ENCODE peak calls at places on chromosome 5, in five cellular contexts. One of them, this sample, is unnamed.

GRCh38 chr5:141430332-141431113 is at the start of gene PCDHGA12:
- DNase-seq in RWPE1: peak
- DNase-seq in heart right ventricle: peak
- DNase-seq in A549: peak
- DNase-seq in gastrocnemius medialis: peak
- DNase-seq in this sample: no peak

GRCh38 chr5:163731256-163731655 is 225.8 kb downstream of the MAT2B start:
- DNase-seq in gastrocnemius medialis: no peak
- DNase-seq in RWPE1: no peak
- DNase-seq in A549: no peak
- DNase-seq in heart right ventricle: no peak
- DNase-seq in this sample: no peak

GRCh38 chr5:137304227-137304874 is 194.8 kb downstream of the SPOCK1 start:
- DNase-seq in gastrocnemius medialis: peak
- DNase-seq in A549: no peak
- DNase-seq in RWPE1: no peak
- DNase-seq in heart right ventricle: peak
- DNase-seq in this sample: no peak

GRCh38 chr5:134153241-134153640 is 23.5 kb downstream of the SKP1 start:
- DNase-seq in heart right ventricle: no peak
- DNase-seq in RWPE1: no peak
- DNase-seq in gastrocnemius medialis: no peak
- DNase-seq in A549: no peak
- DNase-seq in this sample: no peak

GRCh38 chr5:139642891-139643871 is 5.0 kb upstream of the CXXC5 start:
- DNase-seq in heart right ventricle: peak
- DNase-seq in A549: peak
- DNase-seq in gastrocnemius medialis: no peak
- DNase-seq in RWPE1: no peak
- DNase-seq in this sample: no peak

GRCh38 chr5:139014726-139015125 is 139.6 kb upstream of the LRRTM2 start:
- DNase-seq in A549: peak
- DNase-seq in gastrocnemius medialis: no peak
- DNase-seq in RWPE1: peak
- DNase-seq in heart right ventricle: no peak
- DNase-seq in this sample: no peak

GRCh38 chr5:96282020-96282419 is 151.0 kb downstream of the PCSK1 start:
- DNase-seq in gastrocnemius medialis: no peak
- DNase-seq in heart right ventricle: no peak
- DNase-seq in RWPE1: no peak
- DNase-seq in A549: no peak
- DNase-seq in this sample: no peak

GRCh38 chr5:165834922-165835321 is 2329.5 kb downstream of the MAT2B start:
- DNase-seq in heart right ventricle: no peak
- DNase-seq in RWPE1: no peak
- DNase-seq in A549: no peak
- DNase-seq in gastrocnemius medialis: no peak
- DNase-seq in this sample: no peak

GRCh38 chr5:159096555-159097460 is 2.9 kb downstream of the EBF1 start:
- DNase-seq in RWPE1: no peak
- DNase-seq in heart right ventricle: no peak
- DNase-seq in gastrocnemius medialis: no peak
- DNase-seq in A549: no peak
- DNase-seq in this sample: no peak

GRCh38 chr5:98977723-98978122 is 48.9 kb upstream of the CHD1 start:
- DNase-seq in A549: no peak
- DNase-seq in heart right ventricle: no peak
- DNase-seq in gastrocnemius medialis: no peak
- DNase-seq in RWPE1: peak
- DNase-seq in this sample: no peak

GRCh38 chr5:135462304-135462703 is 10.2 kb upstream of the TIFAB start:
- DNase-seq in RWPE1: peak
- DNase-seq in gastrocnemius medialis: no peak
- DNase-seq in heart right ventricle: no peak
- DNase-seq in A549: peak
- DNase-seq in this sample: no peak

GRCh38 chr5:60488466-60489130 is 211.4 kb downstream of the DEPDC1B start:
- DNase-seq in RWPE1: peak
- DNase-seq in A549: no peak
- DNase-seq in heart right ventricle: no peak
- DNase-seq in gastrocnemius medialis: no peak
- DNase-seq in this sample: no peak

GRCh38 chr5:116553366-116553765 is 21.3 kb downstream of the SEMA6A start:
- DNase-seq in gastrocnemius medialis: no peak
- DNase-seq in A549: no peak
- DNase-seq in heart right ventricle: no peak
- DNase-seq in RWPE1: no peak
- DNase-seq in this sample: peak

GRCh38 chr5:137573376-137573775 is 74.2 kb upstream of the SPOCK1 start:
- DNase-seq in heart right ventricle: no peak
- DNase-seq in A549: no peak
- DNase-seq in RWPE1: no peak
- DNase-seq in gastrocnemius medialis: no peak
- DNase-seq in this sample: no peak

GRCh38 chr5:122093415-122093814 is 15.4 kb upstream of the LOX start:
- DNase-seq in heart right ventricle: no peak
- DNase-seq in RWPE1: no peak
- DNase-seq in gastrocnemius medialis: no peak
- DNase-seq in A549: no peak
- DNase-seq in this sample: no peak

GRCh38 chr5:42715791-42716190 is 40.8 kb upstream of the CCDC152 start:
- DNase-seq in gastrocnemius medialis: no peak
- DNase-seq in RWPE1: no peak
- DNase-seq in A549: no peak
- DNase-seq in heart right ventricle: no peak
- DNase-seq in this sample: no peak

GRCh38 chr5:109479260-109479860 is 69.6 kb upstream of the PJA2 start:
- DNase-seq in gastrocnemius medialis: no peak
- DNase-seq in RWPE1: no peak
- DNase-seq in heart right ventricle: no peak
- DNase-seq in A549: peak
- DNase-seq in this sample: no peak

GRCh38 chr5:821504-821903 is 29.3 kb downstream of the ZDHHC11 start:
- DNase-seq in RWPE1: no peak
- DNase-seq in A549: no peak
- DNase-seq in gastrocnemius medialis: no peak
- DNase-seq in heart right ventricle: no peak
- DNase-seq in this sample: no peak

GRCh38 chr5:181224390-181225234 is 1.5 kb downstream of the TRIM41 start:
- DNase-seq in RWPE1: no peak
- DNase-seq in heart right ventricle: no peak
- DNase-seq in A549: no peak
- DNase-seq in gastrocnemius medialis: no peak
- DNase-seq in this sample: no peak

GRCh38 chr5:1036504-1037122 is 28.0 kb downstream of the NKD2 start:
- DNase-seq in A549: no peak
- DNase-seq in RWPE1: no peak
- DNase-seq in gastrocnemius medialis: no peak
- DNase-seq in heart right ventricle: no peak
- DNase-seq in this sample: no peak

GRCh38 chr5:43772601-43773031 is 169.6 kb downstream of the NNT start:
- DNase-seq in heart right ventricle: no peak
- DNase-seq in A549: peak
- DNase-seq in RWPE1: peak
- DNase-seq in gastrocnemius medialis: no peak
- DNase-seq in this sample: no peak

GRCh38 chr5:173331956-173332479 is 3.8 kb upstream of the STC2 start:
- DNase-seq in RWPE1: peak
- DNase-seq in A549: peak
- DNase-seq in gastrocnemius medialis: peak
- DNase-seq in heart right ventricle: peak
- DNase-seq in this sample: peak

GRCh38 chr5:155728146-155728856 is 598.7 kb upstream of the SGCD start:
- DNase-seq in RWPE1: peak
- DNase-seq in A549: peak
- DNase-seq in gastrocnemius medialis: peak
- DNase-seq in heart right ventricle: peak
- DNase-seq in this sample: peak

GRCh38 chr5:37710965-37711364 is 128.9 kb downstream of the GDNF start:
- DNase-seq in heart right ventricle: no peak
- DNase-seq in A549: no peak
- DNase-seq in RWPE1: no peak
- DNase-seq in gastrocnemius medialis: no peak
- DNase-seq in this sample: no peak

GRCh38 chr5:95759634-95760033 is 28.5 kb downstream of the RHOBTB3 start:
- DNase-seq in gastrocnemius medialis: no peak
- DNase-seq in A549: peak
- DNase-seq in RWPE1: no peak
- DNase-seq in heart right ventricle: no peak
- DNase-seq in this sample: no peak

GRCh38 chr5:65883461-65883860 is 42.9 kb upstream of the ERBIN start:
- DNase-seq in heart right ventricle: no peak
- DNase-seq in A549: no peak
- DNase-seq in gastrocnemius medialis: no peak
- DNase-seq in RWPE1: no peak
- DNase-seq in this sample: no peak

GRCh38 chr5:91486638-91487037 is 103.5 kb upstream of the ARRDC3 start:
- DNase-seq in gastrocnemius medialis: no peak
- DNase-seq in RWPE1: peak
- DNase-seq in heart right ventricle: no peak
- DNase-seq in A549: peak
- DNase-seq in this sample: no peak

GRCh38 chr5:134547579-134547978 is 22.1 kb downstream of the JADE2 start:
- DNase-seq in heart right ventricle: no peak
- DNase-seq in A549: no peak
- DNase-seq in RWPE1: peak
- DNase-seq in gastrocnemius medialis: peak
- DNase-seq in this sample: no peak

GRCh38 chr5:108659531-108659930 is 88.2 kb upstream of the FER start:
- DNase-seq in heart right ventricle: no peak
- DNase-seq in A549: no peak
- DNase-seq in RWPE1: no peak
- DNase-seq in gastrocnemius medialis: no peak
- DNase-seq in this sample: no peak

GRCh38 chr5:20574576-20574975 is 586.6 kb upstream of the CDH18 start:
- DNase-seq in gastrocnemius medialis: no peak
- DNase-seq in RWPE1: no peak
- DNase-seq in heart right ventricle: no peak
- DNase-seq in A549: no peak
- DNase-seq in this sample: no peak

GRCh38 chr5:88172847-88173758 is 95.5 kb downstream of the TMEM161B start:
- DNase-seq in RWPE1: no peak
- DNase-seq in gastrocnemius medialis: no peak
- DNase-seq in A549: no peak
- DNase-seq in heart right ventricle: no peak
- DNase-seq in this sample: no peak

GRCh38 chr5:102511666-102512065 is 12.9 kb upstream of the SLCO6A1 start:
- DNase-seq in gastrocnemius medialis: peak
- DNase-seq in A549: no peak
- DNase-seq in heart right ventricle: peak
- DNase-seq in RWPE1: no peak
- DNase-seq in this sample: peak

GRCh38 chr5:127665641-127666040 is 16.8 kb downstream of the CTXN3 start:
- DNase-seq in gastrocnemius medialis: no peak
- DNase-seq in heart right ventricle: no peak
- DNase-seq in A549: no peak
- DNase-seq in RWPE1: no peak
- DNase-seq in this sample: no peak

GRCh38 chr5:13250450-13251291 is 693.8 kb downstream of the DNAH5 start:
- DNase-seq in A549: peak
- DNase-seq in gastrocnemius medialis: no peak
- DNase-seq in heart right ventricle: no peak
- DNase-seq in RWPE1: peak
- DNase-seq in this sample: no peak

GRCh38 chr5:83494102-83494620 is 22.6 kb downstream of the VCAN start:
- DNase-seq in heart right ventricle: no peak
- DNase-seq in gastrocnemius medialis: no peak
- DNase-seq in RWPE1: no peak
- DNase-seq in A549: no peak
- DNase-seq in this sample: no peak

GRCh38 chr5:56816546-56817081 is 1.3 kb downstream of the MAP3K1 start:
- DNase-seq in gastrocnemius medialis: peak
- DNase-seq in heart right ventricle: peak
- DNase-seq in A549: peak
- DNase-seq in RWPE1: peak
- DNase-seq in this sample: peak

GRCh38 chr5:150778517-150779396 is at the start of gene SMIM3:
- DNase-seq in heart right ventricle: peak
- DNase-seq in RWPE1: peak
- DNase-seq in A549: peak
- DNase-seq in gastrocnemius medialis: peak
- DNase-seq in this sample: peak

DNA sequence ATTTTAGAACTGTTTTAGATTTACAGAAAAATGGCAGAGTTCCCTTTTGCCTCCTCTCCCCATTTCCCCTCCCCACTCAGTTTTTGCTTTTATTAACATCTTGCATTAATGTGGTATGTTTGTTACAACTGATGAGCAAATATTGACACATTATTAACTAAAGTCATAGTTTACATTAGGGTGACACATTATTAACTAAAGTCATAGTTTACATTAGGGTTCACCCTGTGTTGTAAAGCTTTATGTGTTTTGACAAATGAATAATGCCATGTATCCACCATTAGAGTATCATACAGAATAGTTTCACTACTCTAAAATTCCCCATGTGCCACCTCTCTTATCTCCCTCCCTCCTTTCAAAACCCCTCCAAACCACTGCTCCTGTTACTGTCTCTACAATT is 262.5 kb downstream of the NPR3 start:
- DNase-seq in gastrocnemius medialis: no peak
- DNase-seq in RWPE1: no peak
- DNase-seq in heart right ventricle: no peak
- DNase-seq in A549: no peak
- DNase-seq in this sample: no peak
- H3K27ac ChIP-seq in gastrocnemius medialis: no peak
- H3K27ac ChIP-seq in RWPE1: no peak
- H3K27ac ChIP-seq in heart right ventricle: no peak
- H3K27ac ChIP-seq in A549: no peak
- H3K27ac ChIP-seq in this sample: no peak

DNA sequence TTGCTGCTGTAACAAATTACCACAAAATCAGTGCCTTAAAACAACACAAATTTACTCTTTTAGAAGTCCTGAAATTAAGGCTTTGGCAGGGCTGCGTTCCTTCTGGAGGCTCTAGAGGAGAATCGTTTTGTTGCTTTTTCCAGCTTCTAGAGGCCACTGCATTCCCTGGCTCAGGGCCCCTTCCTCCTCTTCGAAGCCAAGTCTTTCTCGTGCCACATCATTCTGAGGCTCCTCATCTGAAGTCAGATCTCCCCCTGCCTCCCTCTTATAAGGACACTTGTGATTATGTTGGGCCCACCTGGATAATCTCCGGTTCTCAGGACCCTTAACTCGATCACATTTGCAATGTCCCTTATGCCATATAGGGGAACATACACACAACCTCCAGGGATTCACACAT is 48.0 kb downstream of the SLC22A5 start:
- DNase-seq in A549: no peak
- DNase-seq in gastrocnemius medialis: no peak
- DNase-seq in RWPE1: no peak
- DNase-seq in heart right ventricle: no peak
- DNase-seq in this sample: no peak
- H3K27ac ChIP-seq in A549: no peak
- H3K27ac ChIP-seq in gastrocnemius medialis: peak
- H3K27ac ChIP-seq in RWPE1: peak
- H3K27ac ChIP-seq in heart right ventricle: peak
- H3K27ac ChIP-seq in this sample: peak

GRCh38 chr5:17411436-17411835 is 86.6 kb upstream of the TAF11L2 start:
- DNase-seq in heart right ventricle: no peak
- DNase-seq in RWPE1: peak
- DNase-seq in A549: no peak
- DNase-seq in gastrocnemius medialis: no peak
- DNase-seq in this sample: no peak
- H3K27ac ChIP-seq in heart right ventricle: no peak
- H3K27ac ChIP-seq in RWPE1: no peak
- H3K27ac ChIP-seq in A549: peak
- H3K27ac ChIP-seq in gastrocnemius medialis: no peak
- H3K27ac ChIP-seq in this sample: no peak

GRCh38 chr5:55547792-55548191 is 13.0 kb upstream of the PLPP1 start:
- DNase-seq in heart right ventricle: no peak
- DNase-seq in A549: no peak
- DNase-seq in RWPE1: no peak
- DNase-seq in gastrocnemius medialis: no peak
- DNase-seq in this sample: no peak
- H3K27ac ChIP-seq in heart right ventricle: no peak
- H3K27ac ChIP-seq in A549: no peak
- H3K27ac ChIP-seq in RWPE1: no peak
- H3K27ac ChIP-seq in gastrocnemius medialis: no peak
- H3K27ac ChIP-seq in this sample: no peak